ENCODE peak calls at places on chromosome 18, in six cellular contexts. S is GM23338, B is spleen, R is brain microvascular endothelial cell, F is aorta, D is neural progenitor cell. J is an unnamed sample.

GRCh38 chr18:5895300-5895885 is at the start of gene TMEM200C:
- DNase-seq in D (peak), S (peak), R (no peak), F (no peak), B (no peak), J (no peak)

GRCh38 chr18:79208882-79209281 is 139.7 kb downstream of the ATP9B start:
- DNase-seq in D (no peak), F (no peak), B (no peak), R (no peak), S (no peak), J (no peak)

GRCh38 chr18:62018034-62018760 is 125.4 kb upstream of the RNF152 start:
- DNase-seq in R (no peak), B (no peak), F (peak), D (no peak), S (no peak), J (no peak)

GRCh38 chr18:23626451-23627279 is 36.0 kb downstream of the ANKRD29 start:
- DNase-seq in R (peak), F (no peak), D (no peak), B (no peak), S (no peak), J (no peak)

GRCh38 chr18:7084766-7085080 is 32.9 kb downstream of the LAMA1 start:
- DNase-seq in B (no peak), S (no peak), D (no peak), F (no peak), R (peak), J (no peak)

GRCh38 chr18:32267463-32267862 is 77.6 kb downstream of the MEP1B start:
- DNase-seq in B (no peak), R (no peak), S (no peak), D (no peak), F (no peak), J (no peak)

GRCh38 chr18:25927830-25928229 is 162.6 kb downstream of the SS18 start:
- DNase-seq in S (no peak), F (no peak), R (no peak), B (no peak), D (no peak), J (no peak)

GRCh38 chr18:64132871-64133270 is 16.0 kb downstream of the LINC00305 start:
- DNase-seq in S (no peak), B (no peak), F (no peak), D (no peak), R (no peak), J (no peak)

GRCh38 chr18:62558015-62558663 is 35.3 kb downstream of the ZCCHC2 start:
- DNase-seq in B (no peak), F (no peak), R (no peak), D (no peak), S (no peak), J (no peak)

GRCh38 chr18:44548291-44549221 is 132.1 kb upstream of the SETBP1 start:
- DNase-seq in S (no peak), R (peak), D (no peak), F (no peak), B (no peak), J (no peak)

GRCh38 chr18:50473896-50474295 is 86.0 kb upstream of the MAPK4 start:
- DNase-seq in D (no peak), R (no peak), B (no peak), S (no peak), F (no peak), J (no peak)

GRCh38 chr18:22115573-22115972 is 53.8 kb upstream of the GATA6 start:
- DNase-seq in D (no peak), R (no peak), B (no peak), F (no peak), S (no peak), J (no peak)

GRCh38 chr18:39454866-39455265 is 1889.3 kb upstream of the CELF4 start:
- DNase-seq in F (no peak), D (no peak), R (no peak), S (no peak), B (no peak), J (no peak)

GRCh38 chr18:35116784-35117318 is 75.6 kb downstream of the MAPRE2 start:
- DNase-seq in B (no peak), F (no peak), S (no peak), R (no peak), D (no peak), J (no peak)

GRCh38 chr18:42275138-42275535 is 320.1 kb downstream of the PIK3C3 start:
- DNase-seq in R (no peak), B (no peak), S (no peak), F (no peak), D (peak), J (no peak)

GRCh38 chr18:63779386-63779785 is 4.2 kb downstream of the SERPINB7 start:
- DNase-seq in R (no peak), F (no peak), S (no peak), D (no peak), B (no peak), J (no peak)

GRCh38 chr18:24915547-24915946 is 436.4 kb downstream of the ZNF521 start:
- DNase-seq in B (no peak), F (no peak), S (no peak), D (no peak), R (no peak), J (no peak)

GRCh38 chr18:67194886-67195285 is 321.6 kb downstream of the DSEL start:
- DNase-seq in R (no peak), B (no peak), F (no peak), D (peak), S (peak), J (no peak)

GRCh38 chr18:34965511-34965910 is 75.7 kb upstream of the MAPRE2 start:
- DNase-seq in B (no peak), F (no peak), R (no peak), D (no peak), S (no peak), J (no peak)

GRCh38 chr18:33270297-33270696 is 170.2 kb downstream of the CCDC178 start:
- DNase-seq in F (no peak), R (no peak), D (no peak), B (no peak), S (no peak), J (no peak)

GRCh38 chr18:33326975-33327374 is 113.5 kb downstream of the CCDC178 start:
- DNase-seq in F (no peak), D (no peak), R (no peak), B (no peak), S (no peak), J (no peak)

GRCh38 chr18:26207937-26208336 is 18.3 kb upstream of the TAF4B start:
- DNase-seq in D (no peak), S (no peak), F (no peak), R (no peak), B (no peak), J (no peak)

GRCh38 chr18:34224423-34225217 is at the start of gene NOL4:
- DNase-seq in D (peak), F (peak), S (peak), B (peak), R (no peak), J (peak)

GRCh38 chr18:61596296-61596695 is 263.1 kb downstream of the CDH20 start:
- DNase-seq in D (no peak), S (no peak), F (no peak), B (no peak), R (no peak), J (no peak)

GRCh38 chr18:27860701-27861107 is 316.2 kb downstream of the CDH2 start:
- DNase-seq in B (no peak), S (no peak), R (peak), D (no peak), F (no peak), J (no peak)

GRCh38 chr18:70249118-70249517 is 39.7 kb upstream of the SOCS6 start:
- DNase-seq in B (no peak), S (no peak), D (no peak), F (no peak), R (peak), J (no peak)

GRCh38 chr18:47930086-47930843 is at the start of gene SMAD2:
- DNase-seq in D (peak), R (peak), S (peak), B (peak), F (peak), J (peak)

GRCh38 chr18:24630346-24630880 is 170.0 kb downstream of the HRH4 start:
- DNase-seq in S (no peak), D (no peak), B (no peak), F (no peak), R (no peak), J (no peak)

GRCh38 chr18:43932140-43932539 is 654.9 kb upstream of the SYT4 start:
- DNase-seq in S (no peak), B (no peak), D (no peak), R (no peak), F (no peak), J (no peak)

GRCh38 chr18:55340998-55341397 is 247.0 kb downstream of the TCF4 start:
- DNase-seq in S (no peak), F (no peak), B (no peak), R (no peak), D (no peak), J (no peak)

GRCh38 chr18:59821983-59822382 is 77.8 kb upstream of the PMAIP1 start:
- DNase-seq in F (no peak), S (no peak), D (no peak), R (no peak), B (no peak), J (no peak)

GRCh38 chr18:61727241-61727640 is 165.6 kb downstream of the RNF152 start:
- DNase-seq in D (no peak), R (no peak), B (no peak), F (no peak), S (no peak), J (no peak)

GRCh38 chr18:24868760-24869237 is 408.4 kb downstream of the HRH4 start:
- DNase-seq in S (no peak), F (no peak), R (no peak), D (no peak), B (no peak), J (no peak)

GRCh38 chr18:36481935-36482334 is 184.4 kb downstream of the FHOD3 start:
- DNase-seq in D (peak), B (no peak), S (no peak), F (no peak), R (no peak), J (no peak)
- H3K27ac ChIP-seq in D (peak), B (no peak), S (peak), F (no peak), R (no peak), J (no peak)

DNA sequence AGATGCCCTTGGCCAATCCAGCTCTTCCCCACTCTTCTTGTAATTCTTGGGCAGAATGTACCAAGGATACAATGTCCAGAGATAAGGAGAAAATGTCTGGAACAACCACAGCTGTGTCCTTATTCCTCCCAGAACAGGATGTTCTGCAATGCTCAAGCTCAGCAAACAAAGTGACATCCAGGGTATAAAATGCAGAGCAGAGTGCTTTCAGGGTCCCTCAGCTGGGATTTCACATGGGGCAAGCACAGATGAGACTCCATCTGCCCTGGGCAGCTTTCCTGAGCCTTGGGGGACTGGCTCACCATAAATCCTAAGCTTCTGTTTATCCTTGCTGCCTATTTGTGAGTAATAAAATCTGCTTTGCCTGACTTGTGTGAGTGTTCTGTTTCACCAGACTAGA is 127.4 kb downstream of the VAPA start:
- DNase-seq in R (peak), D (no peak), F (no peak), S (no peak), B (no peak), J (no peak)
- H3K27ac ChIP-seq in R (peak), D (no peak), F (peak), S (no peak), B (peak), J (no peak)

GRCh38 chr18:74613390-74613789 is 15.7 kb downstream of the ZNF407 start:
- DNase-seq in F (no peak), S (no peak), B (no peak), D (no peak), R (no peak), J (no peak)

GRCh38 chr18:74610216-74610615 is 12.5 kb downstream of the ZNF407 start:
- DNase-seq in B (no peak), S (no peak), D (no peak), R (no peak), F (no peak), J (no peak)

GRCh38 chr18:74611791-74612190 is 14.1 kb downstream of the ZNF407 start:
- DNase-seq in R (no peak), D (no peak), B (no peak), F (no peak), S (no peak), J (no peak)

GRCh38 chr18:74608681-74609080 is 11.0 kb downstream of the ZNF407 start:
- DNase-seq in D (no peak), R (peak), F (no peak), S (no peak), B (no peak), J (no peak)

GRCh38 chr18:74609535-74609934 is 11.9 kb downstream of the ZNF407 start:
- DNase-seq in R (peak), B (no peak), D (no peak), F (no peak), S (no peak), J (no peak)
- H3K27ac ChIP-seq in R (no peak), B (no peak), D (no peak), F (no peak), S (no peak), J (no peak)

GRCh38 chr18:710418-711300 is 1.8 kb downstream of the ENOSF1 start:
- DNase-seq in D (no peak), F (no peak), R (no peak), B (no peak), S (no peak), J (no peak)

GRCh38 chr18:712401-713134 is at the start of gene ENOSF1:
- DNase-seq in D (peak), B (peak), R (peak), F (peak), S (peak), J (peak)

GRCh38 chr18:711693-712400 is 583 bp downstream of the ENOSF1 start:
- DNase-seq in B (peak), S (peak), R (peak), D (peak), F (peak), J (peak)

GRCh38 chr18:709771-710170 is 2.7 kb downstream of the ENOSF1 start:
- DNase-seq in D (no peak), R (no peak), F (no peak), B (no peak), S (no peak), J (no peak)

GRCh38 chr18:711330-711692 is 1.1 kb downstream of the ENOSF1 start:
- DNase-seq in R (no peak), D (peak), B (no peak), F (no peak), S (peak), J (no peak)
- H3K27ac ChIP-seq in R (peak), D (no peak), B (peak), F (no peak), S (no peak), J (peak)

DNA sequence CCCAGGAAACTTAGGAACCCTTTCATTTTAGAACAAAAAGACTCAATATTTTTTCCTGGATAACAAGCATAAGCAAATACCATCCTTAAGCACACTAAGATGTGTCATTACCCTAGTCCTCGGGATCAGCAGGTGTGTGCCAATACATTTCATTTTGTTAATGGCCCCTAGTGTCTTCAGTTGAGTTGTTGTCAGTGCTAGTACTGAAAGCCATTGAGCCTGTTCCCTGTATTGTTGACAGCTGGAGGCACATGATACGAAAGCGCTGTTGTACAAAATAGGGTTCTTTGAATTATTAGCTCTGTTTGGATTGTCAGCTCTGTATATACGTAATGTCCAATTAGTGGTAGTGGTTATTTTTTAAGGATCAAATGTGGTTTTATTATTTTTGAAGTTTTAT is 29.5 kb downstream of the VAPA start:
- DNase-seq in F (no peak), D (no peak), S (no peak), B (no peak), R (no peak), J (no peak)
- H3K27ac ChIP-seq in F (no peak), D (no peak), S (no peak), B (no peak), R (no peak), J (no peak)

DNA sequence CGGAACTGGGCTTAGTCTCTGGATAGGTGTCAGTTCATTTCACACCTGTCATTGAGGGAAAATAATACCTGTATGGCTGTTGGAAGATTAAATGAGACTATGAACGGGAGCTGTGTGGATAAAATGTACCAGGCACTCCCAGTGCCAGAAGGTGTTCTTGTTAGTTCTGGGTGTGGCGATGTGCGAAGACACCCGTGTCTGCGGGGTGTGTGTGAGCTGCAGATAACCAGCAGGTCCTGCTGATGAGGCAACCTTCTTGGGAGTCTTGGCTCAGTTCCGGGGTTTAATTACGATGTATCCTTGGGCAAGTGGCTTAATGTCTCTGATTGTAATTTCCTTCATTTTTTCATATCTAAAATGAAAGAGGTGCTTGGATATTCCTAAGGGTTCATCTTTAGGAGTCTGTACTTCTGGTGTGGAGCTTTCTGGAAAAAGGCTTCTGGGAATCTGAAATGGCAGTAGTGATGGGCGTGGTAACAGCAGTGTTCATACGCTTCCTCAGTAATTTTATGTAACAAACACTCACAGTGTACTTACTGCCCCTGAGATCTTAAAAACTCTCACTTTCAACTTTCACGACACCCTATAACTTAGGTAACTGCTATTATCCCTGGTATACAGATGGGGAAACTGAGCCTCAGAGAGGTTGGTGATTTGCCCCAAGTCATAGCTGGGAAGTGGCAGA is 35.0 kb downstream of the NEDD4L start:
- DNase-seq in B (no peak), S (no peak), R (no peak), D (no peak), F (no peak), J (no peak)
- H3K27ac ChIP-seq in B (no peak), S (no peak), R (no peak), D (no peak), F (no peak), J (no peak)